ENCODE peak calls at places on chromosomes 16 and 17, in seven cellular contexts. P is PC-3, V is stomach, K is OCI-LY7, Z is MM.1S, H is cardiac fibroblast, U is IMR-90. Q is an unnamed sample.

GRCh38 chr16:81513204-81514040 is 68.8 kb downstream of the CMIP start:
- DNase-seq in Z (no peak), U (no peak), V (no peak), P (no peak), K (no peak), H (no peak), Q (no peak)

GRCh38 chr17:309361-309888 is 43.2 kb downstream of the RPH3AL start:
- DNase-seq in Z (no peak), V (no peak), H (no peak), U (no peak), K (peak; percentile 52), P (peak; percentile 7), Q (no peak)

GRCh38 chr16:88387941-88388627 is 5.3 kb downstream of the ZNF469 start:
- DNase-seq in V (peak; percentile 92), U (peak; percentile 51), H (no peak), K (no peak), P (peak; percentile 81), Z (no peak), Q (no peak)

GRCh38 chr17:79875511-79875910 is 36.3 kb upstream of the CBX4 start:
- DNase-seq in U (no peak), K (no peak), H (no peak), P (peak; percentile 28), V (no peak), Z (no peak), Q (no peak)

GRCh38 chr16:77937473-77938195 is 84.7 kb upstream of the CLEC3A start:
- DNase-seq in U (peak; percentile 13), Z (no peak), K (no peak), H (no peak), P (no peak), V (no peak), Q (no peak)

GRCh38 chr16:89324056-89325010 is 106.8 kb downstream of the ZNF778 start:
- DNase-seq in Z (no peak), P (peak; percentile 20), V (no peak), U (peak; percentile 92), H (peak; percentile 96), K (no peak), Q (no peak)

GRCh38 chr16:84672276-84673202 is 24.2 kb downstream of the KLHL36 start:
- DNase-seq in H (peak; percentile 80), K (peak; percentile 81), Z (peak; percentile 48), U (peak; percentile 68), P (peak; percentile 71), V (peak; percentile 87), Q (peak; percentile 8)

GRCh38 chr17:47687748-47688147 is 6.2 kb upstream of the TBKBP1 start:
- DNase-seq in V (no peak), K (no peak), U (peak; percentile 44), P (no peak), Z (peak; percentile 29), H (peak; percentile 34), Q (no peak)

GRCh38 chr16:3115561-3115960 is 3.2 kb downstream of the ZNF205 start:
- DNase-seq in V (no peak), H (no peak), K (no peak), U (no peak), P (no peak), Z (no peak), Q (no peak)

GRCh38 chr16:22847690-22848089 is 33.7 kb downstream of the HS3ST2 start:
- DNase-seq in P (no peak), V (no peak), H (no peak), K (no peak), Z (no peak), U (no peak), Q (no peak)

GRCh38 chr16:58020628-58021521 is 4.7 kb upstream of the MMP15 start:
- DNase-seq in U (peak; percentile 43), V (peak; percentile 74), H (peak; percentile 64), P (peak; percentile 35), Z (peak; percentile 48), K (peak; percentile 67), Q (no peak)

GRCh38 chr17:80866050-80866793 is 125.4 kb upstream of the CHMP6 start:
- DNase-seq in P (peak; percentile 73), V (peak; percentile 62), U (peak; percentile 69), H (peak; percentile 74), Z (peak; percentile 54), K (peak; percentile 65), Q (no peak)

GRCh38 chr17:7767425-7768021 is 50.0 kb downstream of the DNAH2 start:
- DNase-seq in K (no peak), P (no peak), U (peak; percentile 47), H (peak; percentile 38), Z (no peak), V (no peak), Q (no peak)

GRCh38 chr16:24674877-24675276 is 54.6 kb upstream of the TNRC6A start:
- DNase-seq in H (no peak), P (no peak), U (no peak), Z (no peak), K (no peak), V (no peak), Q (no peak)

GRCh38 chr16:24673155-24673554 is 56.3 kb upstream of the TNRC6A start:
- DNase-seq in U (no peak), K (no peak), Z (no peak), H (no peak), P (no peak), V (no peak), Q (no peak)

GRCh38 chr16:24670623-24671454 is 58.6 kb upstream of the TNRC6A start:
- DNase-seq in K (peak; percentile 7), U (peak; percentile 92), P (peak; percentile 14), V (no peak), Z (no peak), H (peak; percentile 86), Q (peak; percentile 20)

GRCh38 chr16:24668481-24669001 is 60.9 kb upstream of the TNRC6A start:
- DNase-seq in H (peak; percentile 70), Z (no peak), U (peak; percentile 65), P (no peak), K (no peak), V (no peak), Q (peak; percentile 34)

DNA sequence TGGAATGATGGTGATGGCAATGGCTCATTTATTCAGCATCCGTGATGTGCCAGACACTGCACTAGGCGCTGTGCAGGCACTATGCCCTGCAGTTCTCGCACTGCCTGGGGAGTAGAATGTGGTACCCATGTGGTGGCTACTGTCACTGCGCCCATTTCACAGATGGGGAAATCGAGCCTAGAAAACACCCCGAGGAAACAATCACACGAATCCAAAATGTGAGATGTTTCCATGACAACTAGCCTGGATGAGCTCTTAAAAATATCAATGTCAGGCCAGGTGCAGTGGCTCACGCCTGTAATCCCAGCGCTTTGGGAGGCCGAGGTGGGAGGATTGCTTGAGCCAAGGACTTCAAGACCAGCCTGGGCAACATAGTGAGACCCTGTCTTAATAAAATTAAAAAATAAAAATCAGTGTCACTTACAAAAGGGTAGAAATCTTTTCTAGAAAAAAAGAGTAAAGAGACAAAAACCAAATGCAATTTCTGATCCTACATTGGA is 57.9 kb upstream of the TNRC6A start:
- DNase-seq in K (no peak), U (no peak), H (no peak), Z (no peak), V (no peak), P (no peak), Q (no peak)
- TF ChIP-seq CTCF in K (no peak), U (no peak), H (peak; percentile 12), Z (no peak), V (no peak), P (no peak), Q (no peak)

DNA sequence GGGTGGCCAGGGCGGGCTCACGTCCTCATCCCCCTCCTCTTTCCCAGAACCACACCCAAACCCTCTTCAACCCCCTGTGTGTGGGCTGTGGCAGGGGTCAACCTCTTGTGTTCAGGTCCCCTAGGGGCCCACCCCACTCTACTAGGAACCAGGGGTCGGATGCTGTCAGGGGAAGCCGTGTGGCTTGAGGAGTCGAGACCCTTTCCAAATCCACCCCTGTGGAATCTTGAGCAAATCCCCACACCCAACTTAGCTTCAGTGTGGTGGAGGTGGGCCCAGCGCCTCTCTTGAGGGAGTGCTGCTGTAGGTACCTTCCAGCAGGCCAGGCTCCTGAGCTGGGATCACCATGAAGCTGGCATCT is 121.5 kb downstream of the MRM1 start:
- DNase-seq in Z (no peak), H (no peak), P (no peak), U (no peak), V (no peak), K (no peak), Q (no peak)
- H3K4me3 ChIP-seq in Z (peak overlapping the region; percentile 49), H (no peak overlapping the region), P (no peak overlapping the region), U (no peak overlapping the region), V (peak overlapping the region; percentile 50), K (no peak overlapping the region), Q (no peak overlapping the region)

GRCh38 chr17:73585583-73585982 is 58.7 kb downstream of the SDK2 start:
- DNase-seq in V (no peak), K (peak; percentile 78), U (no peak), H (no peak), P (no peak), Z (no peak), Q (no peak)
- TF ChIP-seq CTCF in V (no peak), K (peak; percentile 83), U (no peak), H (no peak), P (peak; percentile 49), Z (no peak), Q (no peak)

GRCh38 chr17:37483311-37484039 is 6.2 kb upstream of the DUSP14 start:
- DNase-seq in V (no peak), P (no peak), U (peak; percentile 98), Z (no peak), K (peak; percentile 11), H (peak; percentile 85), Q (peak; percentile 76)
- H3K4me3 ChIP-seq in V (no peak overlapping the region), P (no peak overlapping the region), U (no peak overlapping the region), Z (no peak overlapping the region), K (no peak overlapping the region), H (no peak overlapping the region), Q (no peak overlapping the region)

DNA sequence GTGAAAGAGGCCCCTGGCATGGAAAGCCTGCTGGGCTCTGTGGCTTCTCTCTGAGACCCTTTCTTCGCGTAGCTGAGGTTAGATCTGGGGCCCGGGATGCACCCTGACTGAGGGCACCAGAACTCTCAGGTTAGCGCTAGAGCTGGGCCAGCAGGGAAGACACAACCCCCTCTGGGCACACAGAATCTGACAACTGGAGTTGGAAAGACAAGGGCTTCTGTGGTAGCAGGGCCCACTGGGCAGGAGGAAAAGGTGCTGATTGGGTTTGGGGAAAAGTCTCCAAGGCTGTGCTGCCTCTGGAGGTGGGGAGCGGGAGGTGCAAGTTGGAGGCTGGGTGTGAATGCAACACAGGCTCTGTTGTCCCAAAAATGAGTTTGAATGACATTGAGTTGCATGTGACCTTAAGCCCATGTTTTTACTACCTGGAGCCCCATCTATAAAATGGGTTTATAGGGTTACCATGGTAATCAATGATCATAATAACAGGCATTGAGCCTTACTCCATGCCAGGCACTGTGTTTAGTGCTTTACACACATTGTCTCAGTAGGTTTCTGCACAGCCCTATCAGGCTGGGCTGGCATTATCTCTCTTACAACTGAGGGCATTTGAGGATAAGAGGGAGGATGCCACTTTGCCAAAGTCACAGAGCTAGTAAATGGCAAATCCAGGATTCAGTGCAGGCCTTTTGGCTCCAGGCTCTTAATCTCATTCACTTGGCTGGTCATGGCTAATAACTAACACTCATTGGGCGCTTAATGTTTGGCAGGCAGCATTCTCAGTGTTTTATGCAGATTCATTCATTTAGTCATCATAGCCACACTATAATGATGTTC is 9.5 kb upstream of the IGFBP4 start:
- DNase-seq in H (peak; percentile 29), P (no peak), Z (no peak), K (peak; percentile 34), U (no peak), V (no peak), Q (no peak)
- TF ChIP-seq CTCF in H (peak; percentile 57), P (peak; percentile 56), Z (peak; percentile 44), K (peak; percentile 74), U (peak; percentile 40), V (no peak), Q (peak; percentile 52)

GRCh38 chr16:12009922-12010321 is 33.4 kb downstream of the SNX29 start:
- DNase-seq in P (no peak), H (no peak), U (no peak), V (no peak), Z (no peak), K (no peak), Q (no peak)
- H3K4me3 ChIP-seq in P (no peak overlapping the region), H (no peak overlapping the region), U (no peak overlapping the region), V (no peak overlapping the region), Z (no peak overlapping the region), K (no peak overlapping the region), Q (no peak overlapping the region)

Q was measured in AG09309.